ENCODE peak calls at places on chromosome 12, in eight cellular contexts. C, E, M, R, N, L, B and V are unnamed samples.

GRCh38 chr12:115964626-115965025 is 312.9 kb downstream of the MED13L start:
- DNase-seq in C (no peak), E (no peak), M (no peak), R (no peak), N (no peak), L (no peak), B (no peak), V (no peak)

GRCh38 chr12:47818382-47818700 is 1.4 kb downstream of the HDAC7 start:
- DNase-seq in C (no peak), E (no peak), M (no peak), R (no peak), N (no peak), L (no peak), B (no peak), V (no peak)

GRCh38 chr12:65275627-65276026 is 2.9 kb upstream of the MSRB3 start:
- DNase-seq in C (no peak), E (no peak), M (no peak), R (no peak), N (no peak), L (no peak), B (no peak), V (no peak)

GRCh38 chr12:20184514-20184913 is 183.8 kb upstream of the PDE3A start:
- DNase-seq in C (no peak), E (no peak), M (no peak), R (no peak), N (no peak), L (no peak), B (no peak), V (no peak)

GRCh38 chr12:71639341-71639760 is 24.3 kb downstream of the ZFC3H1 start:
- DNase-seq in C (no peak), E (no peak), M (no peak), R (no peak), N (peak), L (no peak), B (no peak), V (no peak)

GRCh38 chr12:93972411-93973208 is 175.8 kb upstream of the PLXNC1 start:
- DNase-seq in C (no peak), E (no peak), M (no peak), R (no peak), N (no peak), L (no peak), B (no peak), V (no peak)

GRCh38 chr12:122171399-122171798 is 2.6 kb downstream of the IL31 start:
- DNase-seq in C (no peak), E (no peak), M (no peak), R (no peak), N (no peak), L (no peak), B (no peak), V (no peak)

GRCh38 chr12:22164101-22164500 is 118.1 kb downstream of the CMAS start:
- DNase-seq in C (no peak), E (no peak), M (no peak), R (no peak), N (no peak), L (no peak), B (no peak), V (no peak)

GRCh38 chr12:68460236-68460635 is 128.1 kb upstream of the MDM1 start:
- DNase-seq in C (no peak), E (no peak), M (no peak), R (no peak), N (no peak), L (no peak), B (no peak), V (no peak)

GRCh38 chr12:1633459-1633858 is 4.4 kb downstream of the WNT5B start:
- DNase-seq in C (no peak), E (no peak), M (no peak), R (no peak), N (no peak), L (no peak), B (no peak), V (no peak)

GRCh38 chr12:6084261-6084968 is 40.1 kb downstream of the VWF start:
- DNase-seq in C (no peak), E (no peak), M (no peak), R (peak), N (peak), L (no peak), B (peak), V (no peak)

GRCh38 chr12:44972746-44973421 is 78.0 kb downstream of the DBX2 start:
- DNase-seq in C (no peak), E (no peak), M (no peak), R (no peak), N (peak), L (no peak), B (no peak), V (no peak)

GRCh38 chr12:1044697-1045096 is 53.7 kb downstream of the ERC1 start:
- DNase-seq in C (no peak), E (no peak), M (no peak), R (no peak), N (no peak), L (no peak), B (no peak), V (no peak)

GRCh38 chr12:3651585-3652424 is 101.1 kb downstream of the CRACR2A start:
- DNase-seq in C (no peak), E (no peak), M (no peak), R (no peak), N (no peak), L (no peak), B (no peak), V (no peak)

GRCh38 chr12:26557326-26557725 is 275.7 kb downstream of the ITPR2 start:
- DNase-seq in C (no peak), E (no peak), M (no peak), R (no peak), N (no peak), L (no peak), B (no peak), V (no peak)

GRCh38 chr12:54159140-54159539 is 29.6 kb downstream of the SMUG1 start:
- DNase-seq in C (no peak), E (no peak), M (no peak), R (no peak), N (no peak), L (no peak), B (no peak), V (no peak)

GRCh38 chr12:131312793-131313545 is 359.3 kb downstream of the ADGRD1 start:
- DNase-seq in C (no peak), E (no peak), M (no peak), R (no peak), N (no peak), L (no peak), B (no peak), V (no peak)

GRCh38 chr12:89372584-89373370 is 20.5 kb upstream of the DUSP6 start:
- DNase-seq in C (no peak), E (no peak), M (no peak), R (no peak), N (no peak), L (no peak), B (no peak), V (no peak)

GRCh38 chr12:2970744-2971143 is 11.5 kb downstream of the TEAD4 start:
- DNase-seq in C (no peak), E (no peak), M (no peak), R (no peak), N (peak), L (no peak), B (no peak), V (no peak)

GRCh38 chr12:19248929-19249602 is 119.5 kb downstream of the PLEKHA5 start:
- DNase-seq in C (no peak), E (no peak), M (no peak), R (no peak), N (peak), L (no peak), B (no peak), V (no peak)

GRCh38 chr12:120234643-120235368 is 30.7 kb downstream of the PXN start:
- DNase-seq in C (no peak), E (peak), M (peak), R (peak), N (peak), L (peak), B (peak), V (peak)

GRCh38 chr12:32595251-32595650 is 83.8 kb upstream of the DNM1L start:
- DNase-seq in C (no peak), E (no peak), M (no peak), R (no peak), N (no peak), L (no peak), B (no peak), V (no peak)

GRCh38 chr12:103036581-103037214 is 79.2 kb downstream of the ASCL1 start:
- DNase-seq in C (no peak), E (no peak), M (no peak), R (no peak), N (no peak), L (no peak), B (no peak), V (no peak)

GRCh38 chr12:20101046-20101445 is 267.3 kb upstream of the PDE3A start:
- DNase-seq in C (peak), E (no peak), M (no peak), R (no peak), N (no peak), L (no peak), B (no peak), V (no peak)

GRCh38 chr12:123063535-123063934 is 83.1 kb downstream of the ARL6IP4 start:
- DNase-seq in C (no peak), E (no peak), M (no peak), R (no peak), N (peak), L (no peak), B (no peak), V (no peak)

GRCh38 chr12:132787877-132788276 is 26.2 kb upstream of the ANKLE2 start:
- DNase-seq in C (no peak), E (no peak), M (no peak), R (no peak), N (no peak), L (no peak), B (no peak), V (no peak)

GRCh38 chr12:53481108-53481442 is 18.2 kb downstream of the MAP3K12 start:
- DNase-seq in C (no peak), E (no peak), M (no peak), R (no peak), N (no peak), L (no peak), B (no peak), V (no peak)

GRCh38 chr12:2264622-2265306 is 212.0 kb downstream of the CACNA1C start:
- DNase-seq in C (peak), E (peak), M (no peak), R (peak), N (no peak), L (no peak), B (no peak), V (no peak)

GRCh38 chr12:45991289-45992249 is 1.2 kb upstream of the SCAF11 start:
- DNase-seq in C (peak), E (peak), M (peak), R (peak), N (peak), L (peak), B (peak), V (peak)

GRCh38 chr12:57490126-57490525 is 2.3 kb downstream of the MARS1 start:
- DNase-seq in C (no peak), E (no peak), M (no peak), R (no peak), N (no peak), L (no peak), B (no peak), V (no peak)

GRCh38 chr12:57488397-57489156 is 709 bp downstream of the MARS1 start:
- DNase-seq in C (no peak), E (no peak), M (no peak), R (no peak), N (no peak), L (no peak), B (no peak), V (no peak)

GRCh38 chr12:57489157-57489641 is 1.3 kb downstream of the MARS1 start:
- DNase-seq in C (no peak), E (no peak), M (no peak), R (no peak), N (no peak), L (no peak), B (no peak), V (no peak)

GRCh38 chr12:57487597-57488396 is at the start of gene MARS1:
- DNase-seq in C (peak), E (peak), M (peak), R (peak), N (peak), L (peak), B (peak), V (peak)

GRCh38 chr12:57491393-57492280 is 3.8 kb downstream of the MARS1 start:
- DNase-seq in C (no peak), E (no peak), M (no peak), R (no peak), N (peak), L (no peak), B (no peak), V (no peak)
- TF ChIP-seq CTCF in C (no peak), E (no peak), M (no peak), R (no peak), N (no peak), L (no peak), B (no peak), V (no peak)

GRCh38 chr12:12716845-12717585 is at the start of gene CDKN1B:
- DNase-seq in C (peak), E (peak), M (peak), R (peak), N (peak), L (peak), B (peak), V (peak)
- TF ChIP-seq POLR2A in C (peak), E (peak), M (peak), R (peak), N (peak), L (peak), B (peak), V (peak)

GRCh38 chr12:113786107-113786506 is 180.0 kb downstream of the RBM19 start:
- DNase-seq in C (no peak), E (no peak), M (no peak), R (no peak), N (no peak), L (no peak), B (no peak), V (no peak)
- TF ChIP-seq CTCF in C (no peak), E (no peak), M (no peak), R (no peak), N (no peak), L (no peak), B (no peak), V (no peak)

DNA sequence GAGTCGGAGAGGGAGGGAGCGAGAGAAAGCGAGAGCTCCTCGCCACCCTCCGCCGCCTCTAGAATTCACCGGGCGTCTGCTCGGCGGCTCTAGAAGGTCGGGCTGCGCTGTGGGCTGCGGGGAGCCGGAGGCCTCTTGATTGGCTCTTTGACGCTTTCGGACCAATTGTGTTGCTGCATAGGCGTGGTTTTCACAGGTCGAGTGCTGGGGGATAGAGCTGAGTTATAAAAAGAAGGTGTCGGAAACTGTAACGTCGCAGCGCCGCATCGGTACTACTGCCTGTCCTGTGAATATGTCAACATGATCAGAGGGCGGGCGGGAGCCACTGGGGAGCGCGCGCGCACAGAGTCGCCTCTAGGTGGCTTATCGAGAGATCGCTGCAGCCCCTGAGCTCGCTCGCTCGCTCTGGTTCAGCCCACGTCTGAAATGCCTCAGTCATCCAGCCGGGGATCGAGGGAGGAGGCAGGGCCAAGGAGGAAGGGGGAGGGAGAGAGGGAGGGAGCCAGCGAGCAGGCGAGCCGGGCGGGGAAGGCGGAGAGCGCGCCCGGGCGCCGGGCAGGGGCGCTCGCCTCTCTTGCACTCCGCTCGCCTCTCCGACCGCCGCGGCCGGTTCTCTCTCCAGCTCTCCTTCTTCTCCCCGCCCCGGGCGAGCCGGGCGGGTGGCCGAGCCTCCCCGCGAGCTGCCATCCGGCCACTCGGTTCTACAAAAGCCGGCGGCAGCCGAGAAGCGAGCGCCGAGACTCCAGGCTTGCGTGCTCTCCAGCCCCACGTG is at the start of gene TBX3:
- DNase-seq in C (peak), E (peak), M (peak), R (peak), N (peak), L (peak), B (peak), V (peak)
- TF ChIP-seq POLR2A in C (peak), E (peak), M (peak), R (peak), N (peak), L (peak), B (peak), V (no peak)

GRCh38 chr12:39074063-39074462 is 168.7 kb upstream of the CPNE8 start:
- DNase-seq in C (no peak), E (no peak), M (no peak), R (no peak), N (no peak), L (no peak), B (no peak), V (no peak)
- TF ChIP-seq CTCF in C (no peak), E (no peak), M (no peak), R (no peak), N (no peak), L (no peak), B (no peak), V (no peak)

GRCh38 chr12:64258576-64258975 is 36.5 kb upstream of the KICS2 start:
- DNase-seq in C (no peak), E (no peak), M (no peak), R (no peak), N (no peak), L (no peak), B (no peak), V (no peak)
- TF ChIP-seq POLR2A in C (no peak), E (no peak), M (no peak), R (no peak), N (no peak), L (no peak), B (no peak), V (no peak)